ENCODE peak calls at places on chromosomes 2 and 18, in five cellular contexts. One of them, this sample, is unnamed.

GRCh38 chr18:36066731-36067117 is 635 bp downstream of the RPRD1A start:
- DNase-seq in GM12865: no peak
- DNase-seq in AG09309: no peak
- DNase-seq in K562: peak; percentile 49
- DNase-seq in fibroblast of the aortic adventitia: peak; percentile 12
- DNase-seq in this sample: peak; percentile 23

GRCh38 chr18:24234330-24234729 is 95.5 kb downstream of the CABYR start:
- DNase-seq in AG09309: no peak
- DNase-seq in fibroblast of the aortic adventitia: peak; percentile 17
- DNase-seq in K562: no peak
- DNase-seq in GM12865: no peak
- DNase-seq in this sample: peak; percentile 52

GRCh38 chr18:57813245-57813644 is 10.1 kb upstream of the ATP8B1 start:
- DNase-seq in GM12865: no peak
- DNase-seq in AG09309: peak; percentile 82
- DNase-seq in fibroblast of the aortic adventitia: peak; percentile 98
- DNase-seq in K562: no peak
- DNase-seq in this sample: peak; percentile 91

GRCh38 chr2:120910956-120911951 is 175.6 kb downstream of the GLI2 start:
- DNase-seq in GM12865: no peak
- DNase-seq in K562: no peak
- DNase-seq in AG09309: no peak
- DNase-seq in fibroblast of the aortic adventitia: peak; percentile 33
- DNase-seq in this sample: peak; percentile 52

GRCh38 chr2:167681646-167682045 is 565.7 kb downstream of the STK39 start:
- DNase-seq in AG09309: no peak
- DNase-seq in GM12865: no peak
- DNase-seq in fibroblast of the aortic adventitia: no peak
- DNase-seq in K562: no peak
- DNase-seq in this sample: no peak

GRCh38 chr18:75163736-75164135 is 45.2 kb downstream of the PTGR3 start:
- DNase-seq in AG09309: no peak
- DNase-seq in K562: no peak
- DNase-seq in fibroblast of the aortic adventitia: no peak
- DNase-seq in GM12865: no peak
- DNase-seq in this sample: no peak

GRCh38 chr2:213306320-213306942 is 22.2 kb downstream of the SPAG16 start:
- DNase-seq in AG09309: no peak
- DNase-seq in K562: no peak
- DNase-seq in fibroblast of the aortic adventitia: peak; percentile 90
- DNase-seq in GM12865: no peak
- DNase-seq in this sample: peak; percentile 76

GRCh38 chr18:1585881-1586488 is 681.3 kb downstream of the ADCYAP1 start:
- DNase-seq in fibroblast of the aortic adventitia: peak; percentile 58
- DNase-seq in AG09309: peak; percentile 2
- DNase-seq in GM12865: peak; percentile 21
- DNase-seq in K562: peak; percentile 34
- DNase-seq in this sample: peak; percentile 62

GRCh38 chr18:36334798-36335197 is 37.3 kb downstream of the FHOD3 start:
- DNase-seq in AG09309: no peak
- DNase-seq in GM12865: no peak
- DNase-seq in K562: no peak
- DNase-seq in fibroblast of the aortic adventitia: no peak
- DNase-seq in this sample: no peak

GRCh38 chr18:42392416-42392815 is 437.4 kb downstream of the PIK3C3 start:
- DNase-seq in K562: no peak
- DNase-seq in GM12865: no peak
- DNase-seq in fibroblast of the aortic adventitia: peak; percentile 8
- DNase-seq in AG09309: no peak
- DNase-seq in this sample: no peak

GRCh38 chr2:195677290-195677689 is 20.3 kb downstream of the SLC39A10 start:
- DNase-seq in GM12865: no peak
- DNase-seq in K562: no peak
- DNase-seq in AG09309: no peak
- DNase-seq in fibroblast of the aortic adventitia: no peak
- DNase-seq in this sample: no peak

GRCh38 chr2:195675783-195676427 is 18.9 kb downstream of the SLC39A10 start:
- DNase-seq in GM12865: no peak
- DNase-seq in fibroblast of the aortic adventitia: no peak
- DNase-seq in K562: no peak
- DNase-seq in AG09309: no peak
- DNase-seq in this sample: no peak

GRCh38 chr2:195674491-195675226 is 17.6 kb downstream of the SLC39A10 start:
- DNase-seq in K562: no peak
- DNase-seq in GM12865: no peak
- DNase-seq in AG09309: no peak
- DNase-seq in fibroblast of the aortic adventitia: peak; percentile 18
- DNase-seq in this sample: peak; percentile 37

GRCh38 chr2:195671563-195671962 is 14.5 kb downstream of the SLC39A10 start:
- DNase-seq in AG09309: no peak
- DNase-seq in K562: no peak
- DNase-seq in GM12865: no peak
- DNase-seq in fibroblast of the aortic adventitia: peak; percentile 11
- DNase-seq in this sample: no peak

DNA sequence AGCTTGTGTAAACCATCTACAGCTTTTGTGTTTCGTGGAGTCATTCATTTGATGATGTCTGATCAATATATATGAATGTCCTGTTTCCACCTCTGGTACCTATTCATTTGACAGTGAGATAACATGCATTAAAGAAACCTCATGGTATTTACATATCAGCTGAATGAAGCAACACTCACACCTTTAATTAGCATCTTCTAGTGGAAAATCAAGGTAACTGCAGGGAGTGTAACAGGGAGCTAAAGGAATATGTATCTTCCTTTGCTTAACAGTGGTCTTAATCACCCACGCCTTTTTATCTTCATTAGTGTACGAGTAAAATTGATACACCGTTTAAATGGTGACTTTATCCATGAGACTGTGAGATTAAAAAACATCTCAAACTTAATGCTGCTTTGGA is 15.6 kb downstream of the SLC39A10 start:
- DNase-seq in AG09309: no peak
- DNase-seq in K562: no peak
- DNase-seq in GM12865: no peak
- DNase-seq in fibroblast of the aortic adventitia: no peak
- DNase-seq in this sample: no peak
- TF ChIP-seq CTCF in AG09309: no peak
- TF ChIP-seq CTCF in K562: no peak
- TF ChIP-seq CTCF in GM12865: peak; percentile 7
- TF ChIP-seq CTCF in fibroblast of the aortic adventitia: peak; percentile 13
- TF ChIP-seq CTCF in this sample: no peak

GRCh38 chr18:63001861-63002260 is 286.5 kb downstream of the PHLPP1 start:
- DNase-seq in K562: no peak
- DNase-seq in fibroblast of the aortic adventitia: no peak
- DNase-seq in AG09309: no peak
- DNase-seq in GM12865: no peak
- DNase-seq in this sample: no peak

GRCh38 chr18:62998443-62998842 is 283.1 kb downstream of the PHLPP1 start:
- DNase-seq in AG09309: no peak
- DNase-seq in fibroblast of the aortic adventitia: no peak
- DNase-seq in GM12865: peak; percentile 16
- DNase-seq in K562: no peak
- DNase-seq in this sample: no peak

GRCh38 chr18:62999392-62999791 is 284.1 kb downstream of the PHLPP1 start:
- DNase-seq in fibroblast of the aortic adventitia: peak; percentile 98
- DNase-seq in AG09309: peak; percentile 33
- DNase-seq in K562: no peak
- DNase-seq in GM12865: no peak
- DNase-seq in this sample: peak; percentile 89

GRCh38 chr18:63000839-63001238 is 285.5 kb downstream of the PHLPP1 start:
- DNase-seq in K562: no peak
- DNase-seq in GM12865: no peak
- DNase-seq in AG09309: no peak
- DNase-seq in fibroblast of the aortic adventitia: no peak
- DNase-seq in this sample: no peak

GRCh38 chr18:62999921-63000320 is 284.6 kb downstream of the PHLPP1 start:
- DNase-seq in K562: no peak
- DNase-seq in fibroblast of the aortic adventitia: no peak
- DNase-seq in GM12865: no peak
- DNase-seq in AG09309: no peak
- DNase-seq in this sample: no peak
- H3K4me3 ChIP-seq in K562: no peak overlapping the region
- H3K4me3 ChIP-seq in fibroblast of the aortic adventitia: no peak overlapping the region
- H3K4me3 ChIP-seq in GM12865: no peak overlapping the region
- H3K4me3 ChIP-seq in AG09309: no peak overlapping the region
- H3K4me3 ChIP-seq in this sample: no peak overlapping the region

GRCh38 chr18:23056315-23056714 is 79.0 kb upstream of the CABLES1 start:
- DNase-seq in GM12865: no peak
- DNase-seq in K562: no peak
- DNase-seq in AG09309: no peak
- DNase-seq in fibroblast of the aortic adventitia: no peak
- DNase-seq in this sample: no peak

GRCh38 chr18:23049698-23050373 is 85.4 kb upstream of the CABLES1 start:
- DNase-seq in GM12865: no peak
- DNase-seq in AG09309: no peak
- DNase-seq in fibroblast of the aortic adventitia: no peak
- DNase-seq in K562: no peak
- DNase-seq in this sample: no peak

GRCh38 chr18:23054553-23054952 is 80.7 kb upstream of the CABLES1 start:
- DNase-seq in K562: no peak
- DNase-seq in AG09309: no peak
- DNase-seq in fibroblast of the aortic adventitia: no peak
- DNase-seq in GM12865: no peak
- DNase-seq in this sample: no peak

GRCh38 chr18:23057096-23057495 is 78.2 kb upstream of the CABLES1 start:
- DNase-seq in fibroblast of the aortic adventitia: no peak
- DNase-seq in GM12865: no peak
- DNase-seq in AG09309: no peak
- DNase-seq in K562: no peak
- DNase-seq in this sample: no peak

DNA sequence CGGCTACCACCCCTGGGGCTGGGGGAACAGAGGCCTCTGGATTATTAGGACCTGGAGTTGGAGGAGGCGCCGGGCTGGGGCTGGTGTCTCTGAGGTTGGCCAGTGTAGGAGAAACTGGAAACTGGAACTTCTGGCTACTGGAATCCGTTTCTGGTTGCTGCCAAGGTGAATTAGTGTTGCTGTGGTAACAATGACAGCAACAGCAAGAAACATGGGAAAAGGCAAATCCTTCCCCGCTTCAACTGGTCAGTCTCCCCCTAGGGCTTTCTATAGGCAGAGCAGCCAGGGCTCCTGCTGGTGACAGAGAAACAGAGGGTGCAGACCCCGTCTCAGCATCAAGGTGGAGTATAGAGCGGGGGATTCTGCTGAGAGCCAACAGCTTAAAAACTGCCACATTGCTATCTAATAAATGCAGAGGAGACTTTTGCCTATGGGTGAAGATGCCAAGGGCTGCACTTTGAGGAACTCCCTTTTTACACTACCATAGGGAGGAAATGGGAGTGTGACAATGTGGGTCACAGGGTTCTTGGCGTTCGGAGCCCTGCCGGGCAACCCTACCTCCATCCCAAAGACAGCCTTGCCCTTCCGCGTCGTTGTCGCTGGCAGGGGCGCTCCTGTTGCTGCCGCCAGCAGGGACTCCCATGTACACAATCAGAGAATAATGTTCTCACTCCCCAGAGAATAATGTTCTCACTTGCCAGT is 81.4 kb upstream of the CABLES1 start:
- DNase-seq in GM12865: no peak
- DNase-seq in AG09309: peak; percentile 62
- DNase-seq in K562: peak; percentile 35
- DNase-seq in fibroblast of the aortic adventitia: peak; percentile 66
- DNase-seq in this sample: peak; percentile 64
- TF ChIP-seq CTCF in GM12865: no peak
- TF ChIP-seq CTCF in AG09309: peak; percentile 60
- TF ChIP-seq CTCF in K562: peak; percentile 47
- TF ChIP-seq CTCF in fibroblast of the aortic adventitia: peak; percentile 57
- TF ChIP-seq CTCF in this sample: peak; percentile 44

GRCh38 chr2:237141556-237141955 is 55.9 kb downstream of the COPS8 start:
- DNase-seq in GM12865: no peak
- DNase-seq in AG09309: no peak
- DNase-seq in K562: no peak
- DNase-seq in fibroblast of the aortic adventitia: peak; percentile 94
- DNase-seq in this sample: peak; percentile 53
- H3K4me3 ChIP-seq in GM12865: no peak overlapping the region
- H3K4me3 ChIP-seq in AG09309: no peak overlapping the region
- H3K4me3 ChIP-seq in K562: no peak overlapping the region
- H3K4me3 ChIP-seq in fibroblast of the aortic adventitia: no peak overlapping the region
- H3K4me3 ChIP-seq in this sample: no peak overlapping the region